ENCODE peak calls at places on chromosomes 7 and 10, in seven cellular contexts. K is heart left ventricle, F is K562, I is adrenal gland, H is heart right ventricle, C is Peyer's patch, Q is IMR-90. G is an unnamed sample. For H3K4me1 and H3K9me3, the result is how much of the 10 kb centered on the place peaks cover.

GRCh38 chr7:74312418-74313021 is 23.3 kb downstream of the CLIP2 start:
- DNase-seq in K (no peak), F (no peak), I (no peak), H (no peak), C (no peak), Q (no peak), G (no peak)

GRCh38 chr10:102268333-102268999 is 23.1 kb downstream of the GBF1 start:
- DNase-seq in K (no peak), F (no peak), I (no peak), H (no peak), C (no peak), Q (peak), G (no peak)

GRCh38 chr7:33982425-33982786 is 77.1 kb downstream of the BMPER start:
- DNase-seq in K (no peak), F (no peak), I (no peak), H (no peak), C (no peak), Q (peak), G (peak)

GRCh38 chr7:46153583-46153950 is 232.5 kb upstream of the IGFBP3 start:
- DNase-seq in K (no peak), F (no peak), I (no peak), H (no peak), C (no peak), Q (no peak), G (no peak)

GRCh38 chr10:5297466-5297865 is 67.3 kb upstream of the UCN3 start:
- DNase-seq in K (no peak), F (no peak), I (no peak), H (no peak), C (no peak), Q (no peak), G (peak)

GRCh38 chr7:82566752-82567151 is 123.2 kb upstream of the CACNA2D1 start:
- DNase-seq in K (no peak), F (no peak), I (no peak), H (peak), C (no peak), Q (no peak), G (no peak)

GRCh38 chr10:118793545-118793944 is 38.8 kb upstream of the CACUL1 start:
- DNase-seq in K (no peak), F (no peak), I (peak), H (no peak), C (no peak), Q (no peak), G (no peak)

GRCh38 chr7:40833541-40834234 is 698.9 kb downstream of the SUGCT start:
- DNase-seq in K (no peak), F (no peak), I (no peak), H (no peak), C (no peak), Q (peak), G (no peak)

GRCh38 chr10:102066421-102067068 is 1.4 kb downstream of the HPS6 start:
- DNase-seq in K (no peak), F (no peak), I (no peak), H (no peak), C (no peak), Q (no peak), G (no peak)

GRCh38 chr7:30445770-30446169 is 32.8 kb downstream of the NOD1 start:
- DNase-seq in K (peak), F (peak), I (peak), H (peak), C (peak), Q (peak), G (peak)

GRCh38 chr7:83879103-83879502 is 230.2 kb upstream of the SEMA3E start:
- DNase-seq in K (no peak), F (no peak), I (no peak), H (no peak), C (no peak), Q (no peak), G (no peak)

GRCh38 chr7:129095258-129095657 is 40.3 kb upstream of the TNPO3 start:
- DNase-seq in K (no peak), F (no peak), I (no peak), H (no peak), C (no peak), Q (no peak), G (no peak)

GRCh38 chr10:71970869-71971268 is 6.7 kb downstream of the CHST3 start:
- DNase-seq in K (no peak), F (no peak), I (no peak), H (no peak), C (no peak), Q (no peak), G (no peak)
- H3K4me1 ChIP-seq in K (half or more), F (under half), I (half or more), H (half or more), C (under half), Q (under half), G (under half)

GRCh38 chr7:95433129-95433528 is 1.7 kb downstream of the PON2 start:
- DNase-seq in K (no peak), F (no peak), I (no peak), H (no peak), C (no peak), Q (no peak), G (no peak)

GRCh38 chr7:95435422-95435780 is 573 bp upstream of the PON2 start:
- DNase-seq in K (no peak), F (no peak), I (no peak), H (peak), C (no peak), Q (no peak), G (no peak)

GRCh38 chr7:95434501-95435421 is at the start of gene PON2:
- DNase-seq in K (peak), F (peak), I (peak), H (peak), C (peak), Q (peak), G (peak)

GRCh38 chr7:95432606-95433005 is 2.2 kb downstream of the PON2 start:
- DNase-seq in K (no peak), F (no peak), I (no peak), H (no peak), C (no peak), Q (no peak), G (no peak)

DNA sequence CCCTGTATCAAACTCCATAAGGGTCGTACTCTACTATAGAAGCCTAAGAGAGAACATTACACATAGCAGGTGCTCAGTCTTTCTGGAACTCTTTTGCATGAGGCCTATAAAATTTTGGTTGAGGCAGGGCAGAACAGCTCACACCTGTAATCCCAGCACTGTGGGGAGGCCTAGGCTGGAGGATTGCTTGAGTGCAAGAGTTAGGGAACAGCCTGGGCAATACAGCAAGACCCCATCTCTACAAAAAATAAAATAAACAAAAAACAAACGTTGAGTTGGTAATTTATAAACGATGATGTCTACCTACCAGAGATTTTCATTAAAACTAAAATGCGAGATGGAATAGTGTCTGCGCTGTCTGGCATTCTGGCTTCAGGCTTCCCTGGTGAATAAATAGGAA is 876 bp downstream of the PON2 start:
- DNase-seq in K (no peak), F (no peak), I (no peak), H (no peak), C (no peak), Q (no peak), G (no peak)
- H3K27ac ChIP-seq in K (peak), F (peak), I (peak), H (peak), C (peak), Q (no peak), G (peak)

GRCh38 chr7:158252837-158253669 is 334.6 kb downstream of the PTPRN2 start:
- DNase-seq in K (no peak), F (no peak), I (no peak), H (no peak), C (no peak), Q (no peak), G (no peak)
- H3K9me3 ChIP-seq in K (under half), F (under half), I (under half), H (under half), C (under half), Q (half or more), G (under half)

DNA sequence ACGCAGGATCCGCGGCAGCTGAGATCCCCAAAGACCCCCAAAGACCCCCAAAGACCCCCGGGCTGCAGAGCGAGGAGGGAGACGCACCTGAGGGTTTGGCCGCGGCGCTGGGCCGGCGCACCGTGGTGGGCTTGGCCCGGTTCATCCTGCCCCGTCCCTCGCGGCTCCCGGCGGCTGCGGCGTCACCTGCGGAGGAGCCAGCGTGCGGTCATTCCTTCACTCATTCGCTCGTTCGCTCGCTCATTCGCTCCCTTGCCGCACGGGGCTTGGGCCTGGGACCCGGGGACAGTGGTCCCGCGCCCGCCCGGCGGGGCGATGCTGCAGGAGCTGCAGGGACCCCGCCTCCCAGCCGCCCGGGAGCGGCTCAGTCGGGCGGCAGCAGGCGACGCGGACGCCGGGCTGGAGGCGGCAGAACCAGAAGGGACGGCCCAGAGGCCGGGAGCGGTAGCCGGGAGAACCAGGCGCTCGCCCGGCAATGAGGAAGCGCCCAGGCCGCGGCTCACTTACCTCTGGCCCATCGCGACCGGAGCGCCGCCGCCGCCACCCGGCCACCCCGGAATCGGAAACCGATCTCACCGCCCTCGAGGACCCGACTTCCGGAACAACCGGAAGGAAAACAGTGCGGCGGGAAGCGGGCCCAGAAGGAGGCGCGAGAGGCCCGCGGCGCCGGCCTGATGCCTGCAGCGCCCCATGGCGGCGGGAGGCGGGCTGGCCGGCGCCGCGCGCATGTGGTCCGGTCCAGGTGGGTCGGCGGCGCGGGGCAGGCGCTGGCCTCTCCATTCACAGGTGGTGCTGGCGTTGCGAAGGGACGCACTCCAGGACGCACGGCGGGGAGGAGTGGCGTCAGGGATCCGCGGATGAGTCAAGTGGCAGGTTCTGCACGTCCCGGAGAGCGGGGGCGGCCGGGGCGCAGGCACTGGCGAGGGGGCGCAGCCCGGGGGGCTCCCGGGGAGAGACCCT is at the start of gene INTS1:
- DNase-seq in K (peak), F (peak), I (peak), H (peak), C (peak), Q (peak), G (peak)
- H3K4me1 ChIP-seq in K (under half), F (half or more), I (under half), H (under half), C (under half), Q (under half), G (under half)

DNA sequence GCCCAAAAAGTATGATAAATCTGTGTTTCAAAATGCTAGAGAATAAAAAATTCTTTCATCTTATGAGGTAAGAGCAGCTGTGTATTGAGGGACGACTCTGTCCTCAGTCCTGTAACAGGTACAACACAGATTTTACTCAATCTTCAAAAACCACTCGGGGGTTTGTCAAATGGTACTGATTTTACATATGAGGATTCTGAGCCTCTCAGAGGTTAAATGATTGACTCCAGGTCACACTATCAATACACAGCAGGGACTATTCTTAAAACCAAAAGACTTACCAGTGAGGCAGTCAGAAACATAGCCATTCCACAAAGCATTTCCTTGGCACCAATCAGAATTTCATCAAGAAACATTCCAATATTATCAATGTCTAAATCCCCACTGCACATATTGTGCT is 95.5 kb downstream of the SGMS1 start:
- DNase-seq in K (no peak), F (no peak), I (no peak), H (no peak), C (no peak), Q (no peak), G (no peak)
- H3K27ac ChIP-seq in K (no peak), F (no peak), I (no peak), H (no peak), C (no peak), Q (no peak), G (no peak)

GRCh38 chr10:44005788-44006099 is 357.1 kb upstream of the ZNF32 start:
- DNase-seq in K (no peak), F (no peak), I (no peak), H (no peak), C (no peak), Q (no peak), G (no peak)
- H3K9me3 ChIP-seq in K (under half), F (under half), I (under half), H (under half), C (under half), Q (under half), G (under half)

GRCh38 chr10:96651998-96652431 is 65.2 kb upstream of the TM9SF3 start:
- DNase-seq in K (no peak), F (no peak), I (no peak), H (no peak), C (no peak), Q (no peak), G (no peak)
- H3K4me1 ChIP-seq in K (under half), F (under half), I (under half), H (under half), C (under half), Q (under half), G (under half)

DNA sequence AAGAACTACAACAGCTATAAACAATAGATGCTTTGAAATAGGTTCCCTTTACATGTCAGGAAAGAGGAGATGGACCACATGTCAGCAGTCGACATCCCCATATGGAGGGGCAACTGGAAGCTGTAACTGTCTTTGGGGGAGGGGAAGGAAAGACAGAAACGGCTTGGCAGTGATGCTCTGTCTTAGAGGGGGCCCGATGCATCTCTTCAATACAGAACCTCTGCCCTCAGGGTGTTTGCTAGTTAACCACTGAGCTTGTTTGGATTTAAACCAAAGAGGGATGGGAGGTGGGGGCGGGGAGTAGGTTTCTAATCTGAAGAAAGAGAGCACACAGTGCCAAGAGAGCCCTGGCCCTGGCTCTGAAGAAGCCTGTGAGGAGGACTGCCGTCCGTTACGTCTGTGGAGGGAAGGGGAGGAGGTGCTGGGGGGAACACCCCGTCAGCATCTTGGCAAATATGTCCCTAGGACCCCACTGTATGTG is 55.2 kb downstream of the CPVL start:
- DNase-seq in K (peak), F (no peak), I (peak), H (peak), C (no peak), Q (no peak), G (no peak)
- H3K27ac ChIP-seq in K (peak), F (no peak), I (no peak), H (peak), C (peak), Q (no peak), G (no peak)

DNA sequence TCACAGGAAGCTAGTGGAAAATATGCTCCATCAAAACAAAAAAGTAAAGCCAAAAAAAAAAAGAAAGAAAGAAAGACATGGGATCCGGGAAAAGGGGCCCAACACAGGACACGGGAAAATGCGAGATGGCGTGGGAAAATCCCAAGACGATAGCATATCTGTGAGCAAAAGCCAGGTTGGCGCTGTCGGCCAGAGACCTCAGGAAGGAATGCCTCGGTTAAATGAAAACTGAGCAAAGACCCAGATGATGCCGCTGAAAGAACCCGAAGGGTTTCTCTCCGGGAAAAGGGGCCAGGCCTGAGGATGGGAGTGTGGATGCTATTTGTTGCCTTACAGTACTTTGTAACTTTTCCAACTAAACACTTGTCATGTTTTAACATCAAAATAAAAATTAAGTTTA is 49.5 kb upstream of the PPP2R2D start:
- DNase-seq in K (no peak), F (no peak), I (no peak), H (no peak), C (peak), Q (no peak), G (no peak)
- H3K9me3 ChIP-seq in K (under half), F (under half), I (under half), H (under half), C (under half), Q (under half), G (under half)